ENCODE peak calls at places on chromosomes 5 and 9, in six cellular contexts. W is CD8-positive, alpha-beta T cell; Z is tibial artery; P is MCF 10A; Q is GM23338; K is stomach. S is an unnamed sample.

GRCh38 chr9:114117996-114118830 is 19.1 kb upstream of the KIF12 start:
- DNase-seq in W (no peak), Z (no peak), P (no peak), Q (no peak), K (peak; percentile 67), S (no peak)

GRCh38 chr5:1950096-1950707 is 67.5 kb upstream of the IRX4 start:
- DNase-seq in W (no peak), Z (no peak), P (no peak), Q (no peak), K (no peak), S (no peak)

GRCh38 chr9:16553869-16554540 is 316.5 kb downstream of the BNC2 start:
- DNase-seq in W (no peak), Z (no peak), P (no peak), Q (no peak), K (no peak), S (no peak)

GRCh38 chr5:85049020-85049419 is 664.3 kb upstream of the EDIL3 start:
- DNase-seq in W (no peak), Z (no peak), P (peak; percentile 3), Q (peak; percentile 82), K (no peak), S (no peak)

GRCh38 chr9:2610985-2611384 is 10.6 kb upstream of the VLDLR start:
- DNase-seq in W (no peak), Z (no peak), P (no peak), Q (peak; percentile 41), K (no peak), S (no peak)

GRCh38 chr9:72871685-72872084 is 81.2 kb downstream of the ALDH1A1 start:
- DNase-seq in W (no peak), Z (no peak), P (peak; percentile 43), Q (peak; percentile 57), K (no peak), S (no peak)

GRCh38 chr5:83401122-83401620 is 70.4 kb upstream of the VCAN start:
- DNase-seq in W (no peak), Z (no peak), P (no peak), Q (peak; percentile 16), K (no peak), S (no peak)

GRCh38 chr9:16221350-16221749 is 649.1 kb downstream of the BNC2 start:
- DNase-seq in W (no peak), Z (peak; percentile 69), P (no peak), Q (no peak), K (no peak), S (no peak)

GRCh38 chr5:15615859-15616258 is 115.9 kb downstream of the FBXL7 start:
- DNase-seq in W (no peak), Z (no peak), P (no peak), Q (no peak), K (no peak), S (no peak)

GRCh38 chr5:38468202-38468656 is 88.2 kb downstream of the LIFR start:
- DNase-seq in W (no peak), Z (peak; percentile 78), P (peak; percentile 87), Q (no peak), K (no peak), S (no peak)

GRCh38 chr5:141780240-141780951 is 97.8 kb downstream of the PCDH1 start:
- DNase-seq in W (no peak), Z (no peak), P (no peak), Q (peak; percentile 54), K (no peak), S (no peak)

GRCh38 chr5:96537386-96537785 is 104.3 kb upstream of the PCSK1 start:
- DNase-seq in W (no peak), Z (no peak), P (peak; percentile 44), Q (no peak), K (no peak), S (no peak)

GRCh38 chr5:157269165-157269671 is 3.3 kb downstream of the CYFIP2 start:
- DNase-seq in W (no peak), Z (no peak), P (peak; percentile 78), Q (peak; percentile 73), K (no peak), S (peak; percentile 53)

GRCh38 chr5:78611161-78611605 is 37.4 kb downstream of the LHFPL2 start:
- DNase-seq in W (no peak), Z (no peak), P (no peak), Q (peak; percentile 67), K (no peak), S (no peak)

GRCh38 chr5:136040746-136041415 is 12.1 kb downstream of the TGFBI start:
- DNase-seq in W (no peak), Z (no peak), P (peak; percentile 82), Q (no peak), K (peak; percentile 34), S (no peak)

GRCh38 chr9:93606187-93606586 is 29.8 kb downstream of the PHF2 start:
- DNase-seq in W (no peak), Z (no peak), P (no peak), Q (no peak), K (no peak), S (no peak)

GRCh38 chr9:21994996-21995651 is 533 bp downstream of the CDKN2B-AS1 start:
- DNase-seq in W (peak; percentile 48), Z (peak; percentile 63), P (no peak), Q (peak; percentile 91), K (peak; percentile 69), S (peak; percentile 87)

GRCh38 chr9:102985162-102985900 is 9.8 kb upstream of the CYLC2 start:
- DNase-seq in W (no peak), Z (no peak), P (no peak), Q (no peak), K (no peak), S (no peak)

GRCh38 chr9:132673355-132673754 is 3.1 kb downstream of the GTF3C4 start:
- DNase-seq in W (no peak), Z (no peak), P (peak; percentile 36), Q (peak; percentile 63), K (no peak), S (no peak)

GRCh38 chr5:28344803-28345433 is 1306.5 kb upstream of the CDH9 start:
- DNase-seq in W (no peak), Z (no peak), P (peak; percentile 60), Q (peak; percentile 90), K (no peak), S (no peak)
- TF ChIP-seq CTCF in W (no peak), Z (peak; percentile 21), P (peak; percentile 64), Q (peak; percentile 80), K (no peak), S (no peak)

GRCh38 chr5:139648205-139649081 is at the start of gene CXXC5:
- DNase-seq in W (no peak), Z (peak; percentile 74), P (peak; percentile 79), Q (peak; percentile 88), K (peak; percentile 87), S (peak; percentile 88)

GRCh38 chr5:139647406-139648204 is 544 bp upstream of the CXXC5 start:
- DNase-seq in W (no peak), Z (peak; percentile 19), P (no peak), Q (peak; percentile 60), K (no peak), S (peak; percentile 47)

GRCh38 chr5:139650031-139650688 is 2.0 kb downstream of the CXXC5 start:
- DNase-seq in W (no peak), Z (no peak), P (no peak), Q (peak; percentile 73), K (peak; percentile 56), S (no peak)

GRCh38 chr5:139650689-139651501 is 2.7 kb downstream of the CXXC5 start:
- DNase-seq in W (no peak), Z (peak; percentile 82), P (no peak), Q (peak; percentile 81), K (peak; percentile 85), S (peak; percentile 73)

DNA sequence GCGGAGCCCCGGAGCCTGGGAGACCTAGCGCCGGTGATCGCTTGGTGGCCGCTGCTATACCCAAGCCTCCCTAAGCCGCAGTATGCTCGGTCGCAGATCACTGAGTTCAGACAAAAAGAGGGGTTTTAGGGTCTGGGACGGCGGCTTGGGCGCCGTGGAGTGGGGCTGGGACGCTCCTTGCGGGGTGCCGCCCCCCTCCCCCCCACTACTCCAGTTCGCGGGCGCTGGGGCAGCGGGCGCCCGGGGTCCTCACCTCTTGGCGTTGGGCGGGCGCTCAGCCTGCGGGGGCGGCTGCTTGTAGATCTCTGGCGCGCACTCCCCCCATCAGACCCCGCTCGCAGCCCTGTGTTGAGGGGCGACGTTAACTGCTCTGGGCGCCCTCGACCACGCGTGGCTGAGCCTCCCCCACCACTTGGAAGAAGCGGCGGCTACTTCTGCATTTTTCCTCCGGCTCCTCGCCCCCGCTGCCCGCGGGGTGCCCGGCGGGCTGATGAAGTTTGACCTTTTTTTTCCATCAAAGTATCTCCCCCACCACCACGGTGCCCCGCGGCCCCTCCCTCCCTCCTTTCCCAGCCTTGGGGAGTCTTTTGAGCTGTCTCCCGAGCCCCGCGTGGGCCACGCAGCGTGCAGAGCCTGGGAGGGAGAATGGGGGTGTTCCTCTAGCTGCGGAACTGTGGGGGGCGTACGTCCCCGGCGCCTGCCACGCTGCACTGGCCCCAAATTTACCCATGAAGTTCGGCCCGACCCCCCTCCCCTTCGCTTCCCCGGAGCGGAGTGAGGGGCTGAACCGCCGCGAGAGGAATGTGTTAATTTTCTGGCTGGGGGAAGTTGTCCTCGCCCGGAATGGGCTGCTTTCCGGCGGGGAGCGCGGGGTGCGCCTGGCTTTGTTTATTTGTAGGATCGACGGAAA is 1.2 kb downstream of the CXXC5 start:
- DNase-seq in W (no peak), Z (no peak), P (no peak), Q (peak; percentile 95), K (no peak), S (no peak)
- TF ChIP-seq CTCF in W (no peak), Z (no peak), P (no peak), Q (peak; percentile 24), K (no peak), S (no peak)

DNA sequence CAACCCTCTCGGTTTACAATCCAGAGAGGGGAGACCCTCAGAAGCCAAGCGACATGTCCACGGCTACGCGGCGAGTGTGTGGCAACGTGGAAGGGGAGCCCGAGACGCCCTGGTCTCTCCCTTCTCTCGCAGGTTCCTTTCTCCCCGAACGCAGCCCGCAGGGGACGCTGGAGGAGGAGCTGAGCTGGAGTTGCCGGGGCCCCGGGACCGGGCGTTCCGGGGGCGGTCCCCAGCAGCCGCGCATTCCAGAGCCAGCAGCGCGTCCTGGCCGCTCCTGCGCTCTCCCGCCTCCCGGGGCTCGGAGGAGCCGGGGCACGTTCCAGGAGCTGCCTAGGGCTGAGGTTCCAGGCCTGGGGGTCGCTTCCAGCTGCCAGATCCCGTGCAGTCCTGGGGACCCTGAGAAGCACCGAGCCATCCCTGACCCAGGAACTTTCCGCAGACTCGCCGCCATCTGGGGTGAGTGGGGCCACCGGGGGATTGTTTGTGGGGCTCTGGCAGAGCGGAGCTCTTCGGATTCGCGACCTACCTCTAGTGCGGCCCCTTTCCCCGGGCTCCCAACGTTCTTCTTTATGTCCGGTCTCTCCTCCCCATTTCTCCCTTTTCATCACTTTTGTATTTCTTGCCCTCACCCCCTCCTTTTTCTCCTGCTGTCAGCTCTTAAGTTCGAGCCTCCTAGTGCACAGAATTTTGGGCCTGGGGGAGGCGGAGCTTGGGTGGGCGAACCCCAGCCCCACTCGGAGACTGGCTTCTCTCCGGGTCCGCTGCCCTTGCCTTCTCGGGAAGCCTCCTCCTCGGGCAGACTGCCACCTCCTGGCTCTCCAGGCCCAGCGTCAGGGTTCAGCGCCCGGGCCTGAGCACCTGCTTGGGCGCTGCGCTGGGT is at the start of gene SMIM3:
- DNase-seq in W (peak; percentile 53), Z (peak; percentile 86), P (peak; percentile 84), Q (peak; percentile 92), K (peak; percentile 86), S (peak; percentile 87)
- TF ChIP-seq CTCF in W (no peak), Z (peak; percentile 35), P (peak; percentile 54), Q (peak; percentile 77), K (no peak), S (peak; percentile 57)

GRCh38 chr9:137721899-137722298 is 103.1 kb downstream of the EHMT1 start:
- DNase-seq in W (no peak), Z (no peak), P (no peak), Q (no peak), K (no peak), S (no peak)
- TF ChIP-seq CTCF in W (peak; percentile 36), Z (no peak), P (no peak), Q (peak; percentile 47), K (no peak), S (peak; percentile 18)

S was measured in Peyer's patch.